ENCODE peak calls at places on chromosomes 3 and 15, in six cellular contexts. H is KG1, J is A549, G is GF-D8, Q is breast epithelium, R is T-helper 9 cell. E is an unnamed sample.

GRCh38 chr3:14077310-14077709 is 47.4 kb downstream of the CHCHD4 start:
- DNase-seq in H (no peak), J (no peak), G (no peak), Q (no peak), R (no peak), E (no peak)

GRCh38 chr3:195041871-195042740 is 228.9 kb downstream of the XXYLT1 start:
- DNase-seq in H (no peak), J (no peak), G (no peak), Q (no peak), R (no peak), E (peak)

GRCh38 chr15:84570164-84570692 is 30.6 kb upstream of the ZSCAN2 start:
- DNase-seq in H (peak), J (peak), G (no peak), Q (no peak), R (peak), E (peak)

GRCh38 chr15:84669726-84670125 is 11.7 kb upstream of the NMB start:
- DNase-seq in H (no peak), J (no peak), G (no peak), Q (no peak), R (no peak), E (no peak)

GRCh38 chr3:94440767-94441493 is 378.1 kb downstream of the NSUN3 start:
- DNase-seq in H (no peak), J (peak), G (no peak), Q (no peak), R (no peak), E (no peak)

GRCh38 chr3:133393691-133394474 is 6.0 kb upstream of the BFSP2 start:
- DNase-seq in H (no peak), J (no peak), G (no peak), Q (peak), R (no peak), E (no peak)

GRCh38 chr3:170357920-170358854 is 672 bp downstream of the SKIL start:
- DNase-seq in H (no peak), J (peak), G (no peak), Q (peak), R (peak), E (peak)

GRCh38 chr3:188729422-188729821 is 442.3 kb upstream of the TPRG1 start:
- DNase-seq in H (no peak), J (no peak), G (no peak), Q (no peak), R (no peak), E (no peak)

GRCh38 chr15:77589839-77590238 is 42.9 kb downstream of the LINGO1 start:
- DNase-seq in H (no peak), J (no peak), G (no peak), Q (peak), R (no peak), E (no peak)

GRCh38 chr3:133899309-133899708 is 3.6 kb upstream of the RAB6B start:
- DNase-seq in H (no peak), J (no peak), G (no peak), Q (no peak), R (no peak), E (no peak)

GRCh38 chr3:54696313-54696712 is 231.5 kb downstream of the LRTM1 start:
- DNase-seq in H (no peak), J (no peak), G (no peak), Q (no peak), R (no peak), E (no peak)

GRCh38 chr3:132545471-132545870 is 51.6 kb upstream of the ACKR4 start:
- DNase-seq in H (no peak), J (no peak), G (no peak), Q (no peak), R (no peak), E (no peak)

GRCh38 chr15:98815207-98815606 is 166.9 kb downstream of the IGF1R start:
- DNase-seq in H (no peak), J (no peak), G (no peak), Q (peak), R (no peak), E (no peak)

GRCh38 chr15:68885070-68885469 is 45.3 kb upstream of the SPESP1 start:
- DNase-seq in H (no peak), J (no peak), G (no peak), Q (no peak), R (no peak), E (no peak)

E was measured in lower leg skin.